ENCODE peak calls at places on chromosomes 11 and 22, in ten cellular contexts. I is thoracic aorta, K is fibroblast of lung, T is foreskin keratinocyte, X is heart right ventricle, F is neuronal stem cell, C is esophagus squamous epithelium, Z is hepatocyte, W is mesenchymal stem cell, R is cardiac muscle cell. B is an unnamed sample.
A peak's percentile ranks its signal among the peaks of the same experiment; 100 is the strongest.

GRCh38 chr22:46592390-46592872 is 27.8 kb upstream of the GRAMD4 start:
- DNase-seq in Z (no peak), C (no peak), F (no peak), K (peak; percentile 92), I (no peak), X (peak; percentile 70), R (no peak), T (no peak), W (no peak), B (no peak)

GRCh38 chr11:113283881-113284280 is 30.5 kb upstream of the TTC12 start:
- DNase-seq in W (no peak), C (no peak), K (no peak), R (no peak), Z (no peak), X (no peak), I (no peak), T (no peak), F (no peak), B (no peak)

GRCh38 chr11:12626616-12627015 is 47.6 kb upstream of the TEAD1 start:
- DNase-seq in C (no peak), T (no peak), K (no peak), W (no peak), X (no peak), Z (no peak), I (no peak), R (no peak), F (no peak), B (no peak)

GRCh38 chr11:124823512-124824376 is 23.5 kb upstream of the MSANTD2 start:
- DNase-seq in Z (no peak), K (no peak), T (no peak), I (no peak), W (peak; percentile 49), C (no peak), X (no peak), F (no peak), R (no peak), B (no peak)

GRCh38 chr11:122900803-122901202 is 18.2 kb downstream of the JHY start:
- DNase-seq in Z (no peak), X (no peak), I (no peak), K (peak; percentile 68), R (no peak), W (no peak), F (no peak), C (no peak), T (no peak), B (no peak)

GRCh38 chr11:128457874-128458273 is 129.5 kb downstream of the ETS1 start:
- DNase-seq in I (no peak), Z (no peak), T (no peak), X (no peak), C (no peak), W (no peak), F (no peak), R (no peak), K (no peak), B (no peak)

GRCh38 chr22:48444320-48445112 is 1383.2 kb downstream of the BRD1 start:
- DNase-seq in T (no peak), K (peak; percentile 15), Z (no peak), R (no peak), X (no peak), C (no peak), W (no peak), F (no peak), I (no peak), B (no peak)

GRCh38 chr22:35205141-35205775 is 52.0 kb upstream of the HMGXB4 start:
- DNase-seq in C (no peak), I (no peak), F (peak; percentile 9), X (no peak), Z (no peak), W (no peak), R (peak; percentile 66), K (no peak), T (no peak), B (no peak)

GRCh38 chr22:19290400-19291217 is 910 bp downstream of the CLTCL1 start:
- DNase-seq in R (peak; percentile 11), Z (no peak), F (no peak), I (no peak), X (peak; percentile 16), W (peak; percentile 42), T (peak; percentile 19), K (no peak), C (no peak), B (no peak)

GRCh38 chr11:129286813-129287212 is 88.8 kb upstream of the BARX2 start:
- DNase-seq in T (no peak), K (no peak), X (no peak), F (no peak), I (no peak), C (no peak), W (peak; percentile 7), R (no peak), Z (no peak), B (no peak)

GRCh38 chr22:44906999-44907644 is 102.7 kb downstream of the PHF21B start:
- DNase-seq in W (no peak), F (no peak), C (no peak), K (no peak), I (no peak), T (no peak), R (no peak), Z (no peak), X (no peak), B (no peak)

GRCh38 chr11:121249039-121249663 is 43.4 kb upstream of the SC5D start:
- DNase-seq in Z (peak; percentile 34), R (peak; percentile 53), I (no peak), C (no peak), W (peak; percentile 61), K (peak; percentile 84), F (peak; percentile 29), T (peak; percentile 73), X (no peak), B (peak; percentile 40)

GRCh38 chr11:21278840-21279239 is 609.5 kb downstream of the NELL1 start:
- DNase-seq in Z (no peak), X (no peak), W (no peak), F (no peak), C (no peak), K (no peak), T (no peak), I (no peak), R (no peak), B (no peak)

GRCh38 chr11:21820176-21820575 is 372.7 kb upstream of the ANO5 start:
- DNase-seq in K (no peak), I (no peak), Z (no peak), T (no peak), F (no peak), R (no peak), W (no peak), X (no peak), C (no peak), B (no peak)

GRCh38 chr11:61577383-61578118 is 3.3 kb downstream of the SYT7 start:
- DNase-seq in Z (peak; percentile 52), I (no peak), K (no peak), C (no peak), X (peak; percentile 50), T (no peak), F (no peak), R (peak; percentile 84), W (no peak), B (no peak)

GRCh38 chr22:17120281-17120680 is 879 bp downstream of the TMEM121B start:
- DNase-seq in I (no peak), X (peak; percentile 71), R (peak; percentile 93), F (peak; percentile 77), W (peak; percentile 42), C (no peak), Z (peak; percentile 85), K (peak; percentile 36), T (no peak), B (no peak)

GRCh38 chr11:48124880-48125279 is 91.7 kb upstream of the OR4B1 start:
- DNase-seq in Z (no peak), I (no peak), K (no peak), R (no peak), W (no peak), T (no peak), X (no peak), F (no peak), C (no peak), B (no peak)

GRCh38 chr22:33227791-33228190 is 169.6 kb upstream of the SYN3 start:
- DNase-seq in Z (no peak), F (no peak), K (peak; percentile 18), W (no peak), X (no peak), C (no peak), T (peak; percentile 68), I (no peak), R (no peak), B (peak; percentile 18)
- H3K27ac ChIP-seq in Z (no peak overlapping the region), F (no peak overlapping the region), K (no peak overlapping the region), W (no peak overlapping the region), X (no peak overlapping the region), C (no peak overlapping the region), T (no peak overlapping the region), I (no peak overlapping the region), R (no peak overlapping the region), B (no peak overlapping the region)

DNA sequence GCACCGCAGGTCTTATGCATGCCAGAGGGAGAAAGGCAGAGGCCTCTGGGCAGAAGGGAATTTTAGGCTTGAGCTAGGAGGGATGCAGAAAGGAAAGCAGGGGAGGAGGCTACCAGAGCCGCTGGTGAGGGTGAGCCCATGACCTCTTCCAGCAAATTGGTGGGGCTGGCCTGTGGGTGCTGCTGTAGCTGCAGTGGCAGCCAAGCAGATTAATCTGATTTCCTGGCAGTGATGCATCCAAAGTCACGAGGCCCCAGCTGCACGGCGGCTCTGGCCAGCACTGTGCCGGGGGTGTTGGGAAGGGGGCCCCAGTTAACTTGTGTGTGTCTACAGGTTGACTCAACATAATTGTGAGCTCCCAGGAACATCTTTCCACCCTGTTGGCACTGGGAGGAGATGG is 41.4 kb upstream of the B3GAT1 start:
- DNase-seq in X (no peak), Z (no peak), R (no peak), F (no peak), W (no peak), C (no peak), T (no peak), I (no peak), K (no peak), B (no peak)
- H3K27ac ChIP-seq in X (no peak overlapping the region), Z (no peak overlapping the region), R (no peak overlapping the region), F (no peak overlapping the region), W (no peak overlapping the region), C (no peak overlapping the region), T (no peak overlapping the region), I (no peak overlapping the region), K (no peak overlapping the region), B (no peak overlapping the region)

DNA sequence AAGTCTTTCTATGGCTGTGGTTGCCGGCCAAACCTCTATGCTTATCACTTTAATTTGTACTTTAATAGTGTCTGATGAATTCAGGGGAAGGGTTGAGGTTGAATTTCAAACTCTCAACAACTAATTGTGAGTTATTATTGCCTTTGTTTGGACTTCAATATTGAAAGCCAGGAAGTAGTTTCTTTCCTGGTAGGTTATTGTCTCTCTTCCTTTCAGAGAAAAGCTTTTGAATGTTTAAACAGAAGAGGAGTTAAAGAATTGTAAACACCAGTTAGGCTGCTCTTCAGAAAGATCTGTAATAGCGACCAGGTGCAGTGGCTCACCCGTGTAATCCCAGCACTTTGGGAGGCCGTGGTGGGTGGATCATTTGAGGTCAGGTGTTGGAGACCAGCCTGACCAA is 22.2 kb downstream of the NNMT start:
- DNase-seq in R (no peak), I (no peak), C (no peak), F (no peak), Z (no peak), X (no peak), W (no peak), T (no peak), K (no peak), B (no peak)
- H3K27ac ChIP-seq in R (no peak overlapping the region), I (peak overlapping the region; percentile 64), C (no peak overlapping the region), F (no peak overlapping the region), Z (no peak overlapping the region), X (peak overlapping the region; percentile 41), W (no peak overlapping the region), T (no peak overlapping the region), K (no peak overlapping the region), B (no peak overlapping the region)

GRCh38 chr11:1875093-1875785 is 16.5 kb downstream of the PRR33 start:
- DNase-seq in X (peak; percentile 46), W (no peak), T (peak; percentile 21), K (no peak), R (no peak), Z (no peak), C (no peak), I (no peak), F (no peak), B (no peak)
- H3K27ac ChIP-seq in X (peak overlapping the region; percentile 97), W (no peak overlapping the region), T (no peak overlapping the region), K (no peak overlapping the region), R (no peak overlapping the region), Z (peak overlapping the region; percentile 99), C (peak overlapping the region; percentile 84), I (peak overlapping the region; percentile 46), F (no peak overlapping the region), B (no peak overlapping the region)